ENCODE peak calls at places on chromosome 17, in seven cellular contexts. P is right cardiac atrium, J is stomach, Z is BE2C, C is upper lobe of left lung, O is right lobe of liver, D is adipocyte. E is an unnamed sample.

GRCh38 chr17:44892250-44892649 is 7.0 kb downstream of the EFTUD2 start:
- DNase-seq in P (no peak), O (no peak), C (no peak), J (no peak), D (no peak), Z (no peak), E (no peak)

GRCh38 chr17:78892520-78892919 is 10.5 kb downstream of the CEP295NL start:
- DNase-seq in Z (peak; percentile 60), D (no peak), C (no peak), J (no peak), P (no peak), O (no peak), E (no peak)

GRCh38 chr17:14289162-14289561 is 11.7 kb upstream of the HS3ST3B1 start:
- DNase-seq in O (no peak), D (no peak), J (no peak), P (no peak), Z (no peak), C (no peak), E (no peak)

GRCh38 chr17:42233994-42234393 is 39.7 kb upstream of the GHDC start:
- DNase-seq in C (no peak), Z (no peak), P (no peak), D (no peak), J (no peak), O (no peak), E (no peak)

GRCh38 chr17:4440690-4441686 is 7.2 kb downstream of the SPNS3 start:
- DNase-seq in Z (peak; percentile 70), O (no peak), D (no peak), P (peak; percentile 78), C (no peak), J (peak; percentile 51), E (no peak)

GRCh38 chr17:30360396-30360795 is 18.3 kb upstream of the CPD start:
- DNase-seq in J (no peak), O (no peak), P (no peak), D (no peak), Z (no peak), C (no peak), E (no peak)

GRCh38 chr17:50549256-50549941 is 2.4 kb downstream of the SPATA20 start:
- DNase-seq in J (no peak), C (no peak), Z (no peak), D (no peak), O (peak; percentile 69), P (no peak), E (no peak)

GRCh38 chr17:8314797-8315739 is 5.0 kb downstream of the ARHGEF15 start:
- DNase-seq in C (no peak), O (no peak), Z (no peak), D (no peak), J (peak; percentile 26), P (no peak), E (no peak)

GRCh38 chr17:60817187-60817586 is 139.5 kb downstream of the BCAS3 start:
- DNase-seq in J (no peak), Z (no peak), C (no peak), P (no peak), D (peak; percentile 89), O (no peak), E (no peak)

GRCh38 chr17:48997103-48997826 is at the start of gene IGF2BP1:
- DNase-seq in Z (peak; percentile 60), J (no peak), P (peak; percentile 45), C (peak; percentile 85), D (peak; percentile 87), O (no peak), E (peak; percentile 30)

GRCh38 chr17:18241229-18241871 is 15.9 kb downstream of the LLGL1 start:
- DNase-seq in O (no peak), J (no peak), P (no peak), Z (no peak), C (peak; percentile 73), D (no peak), E (no peak)

GRCh38 chr17:14300628-14301278 is at the start of gene HS3ST3B1:
- DNase-seq in P (peak; percentile 98), D (peak; percentile 100), Z (peak; percentile 95), C (peak; percentile 95), J (peak; percentile 97), O (peak; percentile 100), E (peak; percentile 99)

GRCh38 chr17:79627184-79627765 is 16.4 kb upstream of the RBFOX3 start:
- DNase-seq in P (no peak), O (peak; percentile 27), D (no peak), J (peak; percentile 15), C (no peak), Z (no peak), E (no peak)

GRCh38 chr17:81664051-81664470 is 2.3 kb downstream of the OXLD1 start:
- DNase-seq in C (peak; percentile 19), Z (no peak), D (no peak), O (no peak), P (no peak), J (no peak), E (peak; percentile 24)

DNA sequence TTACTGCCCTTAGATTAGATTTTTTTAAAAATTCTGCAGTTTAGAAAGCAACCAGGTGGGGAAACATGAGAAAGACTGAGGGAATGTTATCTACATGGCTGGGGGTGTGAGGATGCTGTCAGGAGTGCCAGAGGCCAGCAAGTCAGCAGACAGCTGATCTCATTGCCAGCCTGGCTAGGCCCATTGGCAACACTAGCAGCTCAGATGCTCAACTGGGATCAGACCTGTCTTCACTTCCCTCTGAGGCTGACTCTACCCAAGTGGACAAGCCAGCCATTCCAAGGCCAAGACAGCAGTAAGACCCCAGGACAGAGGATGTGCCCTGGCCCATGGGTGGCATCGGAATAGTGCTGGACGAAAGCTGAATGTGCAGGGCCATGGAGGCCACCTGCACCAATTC is 96.2 kb downstream of the TMEM132E start:
- DNase-seq in D (no peak), P (no peak), C (no peak), Z (no peak), J (no peak), O (no peak), E (no peak)
- H3K4me3 ChIP-seq in D (no peak overlapping the region), P (no peak overlapping the region), C (no peak overlapping the region), Z (no peak overlapping the region), J (no peak overlapping the region), O (no peak overlapping the region), E (no peak overlapping the region)

DNA sequence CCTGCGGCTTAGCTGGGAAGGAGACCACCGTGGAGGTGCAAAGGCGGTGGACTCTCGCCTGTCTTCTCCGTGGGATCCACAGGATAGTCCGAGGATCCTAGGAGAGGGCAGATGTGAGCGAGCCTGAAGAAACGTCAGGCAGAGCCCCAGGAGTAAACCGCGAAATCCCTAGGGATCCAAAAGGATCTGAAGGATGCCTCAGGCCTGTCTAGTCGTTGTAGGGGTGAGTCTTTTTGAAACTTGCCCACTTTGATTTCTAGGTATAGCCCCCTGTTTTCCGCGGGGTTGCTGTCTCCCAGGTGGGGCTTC is 576.5 kb downstream of the KCNJ18 start:
- DNase-seq in C (no peak), O (no peak), Z (no peak), D (no peak), P (no peak), J (peak; percentile 10), E (no peak)
- H3K9me3 ChIP-seq in C (no peaks in the 10 kb centered on the region), O (no peaks in the 10 kb centered on the region), Z (no peaks in the 10 kb centered on the region), D (no peaks in the 10 kb centered on the region), P (no peaks in the 10 kb centered on the region), J (peaks cover 10% of the 10 kb centered on the region), E (no peaks in the 10 kb centered on the region)

DNA sequence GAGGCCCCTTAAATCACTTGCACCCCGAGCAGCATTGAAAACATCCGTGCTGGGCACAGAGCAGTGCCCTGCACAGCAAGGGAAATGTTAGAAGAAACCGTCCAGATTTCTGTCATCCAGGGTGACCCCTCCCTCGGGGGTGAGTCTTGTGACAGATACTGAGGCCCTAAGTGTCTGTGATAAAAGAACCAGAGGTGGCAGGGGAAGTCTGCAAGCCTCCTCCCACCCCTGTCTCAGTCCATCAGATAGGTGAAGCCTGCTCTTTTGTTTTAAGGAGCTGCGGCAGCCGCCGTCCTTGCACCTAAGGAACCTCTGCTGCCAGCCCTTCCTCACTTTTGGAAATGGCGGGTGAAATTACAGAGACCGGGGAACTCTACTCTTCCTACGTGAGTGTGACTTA is 845 bp upstream of the NAT9 start:
- DNase-seq in P (no peak), J (no peak), O (no peak), C (no peak), D (no peak), Z (no peak), E (no peak)
- H3K4me3 ChIP-seq in P (peak overlapping the region; percentile 64), J (peak overlapping the region; percentile 98), O (peak overlapping the region; percentile 97), C (peak overlapping the region; percentile 59), D (peak overlapping the region; percentile 96), Z (peak overlapping the region; percentile 67), E (peak overlapping the region; percentile 86)

DNA sequence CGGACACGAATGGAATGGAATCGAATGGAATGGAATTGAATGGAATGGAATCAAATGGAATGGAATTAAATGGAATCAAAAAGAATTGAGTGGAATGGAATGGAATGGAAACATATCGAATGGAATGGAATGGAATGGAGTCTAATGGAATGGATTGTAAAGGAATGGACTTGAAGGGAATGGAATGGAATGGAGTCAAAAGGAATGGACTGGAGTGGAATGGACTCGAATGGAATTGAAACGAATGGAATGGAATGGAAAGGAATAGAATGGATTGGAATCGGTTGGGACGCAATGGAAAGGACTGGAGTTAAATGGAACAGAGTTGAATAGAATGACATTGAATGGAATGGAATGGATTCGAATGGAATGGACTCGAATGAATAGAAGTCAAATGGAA is 486.9 kb upstream of the WSB1 start:
- DNase-seq in C (no peak), Z (no peak), J (no peak), P (no peak), D (no peak), O (no peak), E (no peak)
- H3K9me3 ChIP-seq in C (peaks cover 7% of the 10 kb centered on the region), Z (no peaks in the 10 kb centered on the region), J (peaks cover 47% of the 10 kb centered on the region), P (no peaks in the 10 kb centered on the region), D (peaks cover 28% of the 10 kb centered on the region), O (no peaks in the 10 kb centered on the region), E (peaks cover 46% of the 10 kb centered on the region)

E was measured in MG63.